ENCODE peak calls at places on chromosomes 13 and 19, in six cellular contexts. E is H9, O is left ventricle myocardium inferior, G is body of pancreas, S is brain microvascular endothelial cell, J is heart left ventricle. L is an unnamed sample.
A peak's percentile ranks its signal among the peaks of the same experiment; 100 is the strongest.

GRCh38 chr13:39840201-39840600 is 184.7 kb downstream of the COG6 start:
- DNase-seq in S (peak; percentile 78), E (no peak), G (no peak), O (no peak), J (no peak), L (no peak)

GRCh38 chr19:57242821-57243220 is 2.4 kb downstream of the ZNF805 start:
- DNase-seq in G (no peak), S (no peak), J (no peak), O (no peak), E (no peak), L (no peak)

GRCh38 chr13:30974350-30974749 is 41.9 kb downstream of the TEX26 start:
- DNase-seq in G (no peak), S (no peak), E (no peak), J (no peak), O (no peak), L (no peak)

GRCh38 chr19:29547981-29548380 is 22.2 kb downstream of the VSTM2B start:
- DNase-seq in G (no peak), E (no peak), O (no peak), J (no peak), S (no peak), L (no peak)

GRCh38 chr19:15780595-15781418 is 6.7 kb upstream of the OR10H5 start:
- DNase-seq in O (no peak), G (no peak), S (no peak), E (no peak), J (no peak), L (peak; percentile 45)

GRCh38 chr13:86585826-86586225 is 786.6 kb upstream of the SLITRK6 start:
- DNase-seq in O (peak; percentile 16), J (no peak), G (peak; percentile 24), S (no peak), E (no peak), L (peak; percentile 26)

GRCh38 chr19:31715249-31715944 is 366.2 kb upstream of the TSHZ3 start:
- DNase-seq in E (no peak), O (no peak), S (no peak), J (no peak), G (no peak), L (no peak)

GRCh38 chr19:43532962-43533545 is at the start of gene ZNF575:
- DNase-seq in G (peak; percentile 85), E (peak; percentile 97), J (peak; percentile 94), S (peak; percentile 92), O (peak; percentile 91), L (peak; percentile 91)

GRCh38 chr19:10416380-10417257 is 3.7 kb upstream of the PDE4A start:
- DNase-seq in S (peak; percentile 80), O (peak; percentile 77), E (peak; percentile 93), G (peak; percentile 92), J (peak; percentile 77), L (peak; percentile 90)

GRCh38 chr19:28746486-28746885 is 466.5 kb downstream of the UQCRFS1 start:
- DNase-seq in J (no peak), S (no peak), E (no peak), G (no peak), O (no peak), L (no peak)

GRCh38 chr19:1469200-1469935 is 9.6 kb downstream of the C19orf25 start:
- DNase-seq in G (no peak), J (peak; percentile 10), S (no peak), E (no peak), O (no peak), L (no peak)

GRCh38 chr19:53328967-53329366 is 4.6 kb upstream of the ZNF845 start:
- DNase-seq in G (peak; percentile 22), O (peak; percentile 70), E (peak; percentile 48), J (peak; percentile 79), S (no peak), L (peak; percentile 17)

GRCh38 chr19:21922276-21922675 is 86.3 kb upstream of the ZNF43 start:
- DNase-seq in O (no peak), G (no peak), E (no peak), S (no peak), J (no peak), L (no peak)

GRCh38 chr13:46006688-46007452 is 45.7 kb downstream of the ZC3H13 start:
- DNase-seq in J (no peak), E (no peak), O (no peak), G (no peak), S (no peak), L (no peak)

GRCh38 chr13:52899206-52899605 is 50.8 kb upstream of the PCDH8 start:
- DNase-seq in G (no peak), J (no peak), S (no peak), O (no peak), E (no peak), L (no peak)

GRCh38 chr13:113768018-113768905 is 9.2 kb downstream of the TMEM255B start:
- DNase-seq in E (no peak), J (no peak), O (no peak), G (no peak), S (no peak), L (no peak)

GRCh38 chr13:57632276-57633140 is 964 bp downstream of the PCDH17 start:
- DNase-seq in S (no peak), E (peak; percentile 64), G (peak; percentile 21), J (peak; percentile 11), O (no peak), L (no peak)

GRCh38 chr13:80341098-80341701 is at the start of gene SPRY2:
- DNase-seq in J (peak; percentile 94), O (peak; percentile 94), G (peak; percentile 91), E (peak; percentile 96), S (peak; percentile 97), L (peak; percentile 94)

GRCh38 chr13:53781941-53782340 is 753.3 kb downstream of the OLFM4 start:
- DNase-seq in S (no peak), O (no peak), E (peak; percentile 31), G (no peak), J (no peak), L (no peak)

GRCh38 chr13:80235559-80236296 is 105.2 kb downstream of the SPRY2 start:
- DNase-seq in E (no peak), O (no peak), J (no peak), G (no peak), S (peak; percentile 40), L (peak; percentile 17)

GRCh38 chr19:53132231-53132991 is at the start of gene ZNF415:
- DNase-seq in E (peak; percentile 88), J (peak; percentile 89), G (peak; percentile 88), S (peak; percentile 74), O (peak; percentile 82), L (peak; percentile 79)

GRCh38 chr19:55289117-55289796 is 5.5 kb downstream of the BRSK1 start:
- DNase-seq in E (no peak), J (no peak), O (no peak), S (no peak), G (no peak), L (no peak)

GRCh38 chr19:33859016-33859415 is 62.3 kb downstream of the KCTD15 start:
- DNase-seq in E (no peak), J (no peak), O (no peak), S (no peak), G (no peak), L (no peak)

GRCh38 chr13:113852536-113853517 is 11.0 kb downstream of the GAS6 start:
- DNase-seq in O (no peak), J (no peak), G (peak; percentile 5), E (peak; percentile 19), S (no peak), L (no peak)

DNA sequence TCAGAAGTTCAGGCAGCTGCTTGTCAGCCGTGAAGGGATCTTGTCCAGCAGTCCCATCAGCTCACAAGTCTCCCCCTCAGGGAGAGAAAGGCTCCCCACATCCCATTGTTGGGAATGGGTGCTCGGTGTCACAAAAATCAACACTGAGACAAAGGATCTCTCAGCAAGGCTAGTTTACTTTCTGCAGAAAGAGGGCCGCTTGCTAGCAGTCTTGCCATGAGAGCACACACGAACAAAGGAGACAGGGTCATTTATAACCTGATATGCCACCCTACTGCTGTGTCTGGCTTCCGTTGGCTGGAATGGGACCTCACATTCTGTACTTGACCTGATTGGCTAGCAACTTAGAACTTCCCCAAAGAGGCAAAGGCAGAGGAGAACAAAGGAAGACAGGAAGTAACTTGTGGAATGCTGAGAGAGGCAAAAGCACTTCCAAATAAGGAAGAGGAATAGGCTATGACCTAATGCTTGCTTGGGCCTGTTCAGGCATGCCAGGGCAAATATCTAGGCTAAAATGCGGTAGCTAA is 8.7 kb upstream of the IGFL3 start:
- DNase-seq in J (peak; percentile 14), G (peak; percentile 21), S (peak; percentile 85), O (no peak), E (peak; percentile 88), L (no peak)
- H3K27ac ChIP-seq in J (peak overlapping the region; percentile 27), G (no peak overlapping the region), S (peak overlapping the region; percentile 90), O (peak overlapping the region; percentile 63), E (peak overlapping the region; percentile 90), L (peak overlapping the region; percentile 61)

GRCh38 chr19:41371541-41371940 is 4.8 kb upstream of the TMEM91 start:
- DNase-seq in O (no peak), E (no peak), G (no peak), J (no peak), S (no peak), L (no peak)

GRCh38 chr19:41373993-41374392 is 2.3 kb upstream of the TMEM91 start:
- DNase-seq in S (peak; percentile 68), O (peak; percentile 90), J (peak; percentile 88), E (no peak), G (peak; percentile 89), L (peak; percentile 79)

GRCh38 chr19:41377977-41378707 is 1.8 kb downstream of the TMEM91 start:
- DNase-seq in G (no peak), E (peak; percentile 73), O (no peak), S (no peak), J (no peak), L (no peak)

GRCh38 chr19:41376998-41377365 is 649 bp downstream of the TMEM91 start:
- DNase-seq in E (no peak), J (no peak), O (no peak), G (no peak), S (no peak), L (no peak)

DNA sequence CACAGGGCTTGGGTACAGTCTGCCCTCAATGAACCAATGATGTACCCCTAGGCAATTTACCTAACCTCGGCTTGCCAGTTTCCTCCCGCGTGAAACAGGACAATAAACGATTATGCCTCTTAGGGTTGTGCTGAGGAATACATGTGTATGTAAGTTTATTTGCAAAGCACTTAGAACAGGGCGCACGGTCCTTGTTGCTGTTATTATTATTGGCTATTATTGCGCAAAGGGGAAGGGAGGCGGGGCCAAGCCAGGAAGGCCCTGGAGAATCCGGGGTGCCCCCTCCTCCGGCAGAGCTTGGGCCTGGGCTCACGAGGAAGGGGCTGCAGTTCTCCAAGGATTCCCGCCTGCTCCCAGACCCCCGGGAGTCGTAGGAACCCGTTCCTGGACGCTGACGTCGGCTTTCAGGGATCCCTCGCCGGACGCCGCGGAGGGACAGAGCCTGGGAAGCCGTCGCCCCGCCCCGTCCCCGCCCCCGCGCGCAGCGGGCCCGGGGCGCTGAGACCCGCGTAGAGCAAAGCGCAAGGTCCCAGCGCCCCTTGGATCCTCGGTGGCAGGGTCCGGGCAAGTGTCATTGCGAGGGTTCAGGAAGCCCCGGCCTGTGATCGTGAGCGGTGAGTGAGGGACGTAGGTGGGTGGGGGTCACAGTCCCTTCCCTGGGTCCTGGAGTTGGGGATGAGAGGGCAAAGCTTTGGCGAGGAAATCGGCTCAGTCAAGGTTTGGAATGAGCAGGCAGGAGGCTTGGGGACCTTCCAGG is at the start of gene TMEM91:
- DNase-seq in O (peak; percentile 33), S (peak; percentile 25), G (peak; percentile 38), E (peak; percentile 69), J (peak; percentile 32), L (peak; percentile 35)
- H3K27ac ChIP-seq in O (peak within 1 kb of the TSS; percentile 83), S (no peak within 1 kb of the TSS), G (peak within 1 kb of the TSS; percentile 45), E (no peak within 1 kb of the TSS), J (peak within 1 kb of the TSS; percentile 37), L (peak within 1 kb of the TSS; percentile 71)

GRCh38 chr13:21040120-21040834 is 21.1 kb downstream of the LATS2 start:
- DNase-seq in E (no peak), S (no peak), G (no peak), O (no peak), J (no peak), L (no peak)
- H3K27ac ChIP-seq in E (no peak overlapping the region), S (no peak overlapping the region), G (no peak overlapping the region), O (peak overlapping the region; percentile 89), J (peak overlapping the region; percentile 12), L (no peak overlapping the region)

GRCh38 chr13:68715651-68716050 is 1392.0 kb upstream of the ATXN8OS start:
- DNase-seq in E (no peak), J (no peak), G (no peak), O (no peak), S (no peak), L (no peak)
- H3K27ac ChIP-seq in E (no peak overlapping the region), J (no peak overlapping the region), G (no peak overlapping the region), O (no peak overlapping the region), S (no peak overlapping the region), L (no peak overlapping the region)

L was measured in transverse colon.